ENCODE peak calls at places on chromosomes 1 and 21, in four cellular contexts. One of them, this sample, is unnamed.

GRCh38 chr1:107622540-107622939 is 342.4 kb downstream of the VAV3 start:
- DNase-seq in A549: no peak
- DNase-seq in IMR-90: no peak
- DNase-seq in K562: no peak
- DNase-seq in this sample: no peak

GRCh38 chr1:27528701-27529637 is 39.0 kb upstream of the WASF2 start:
- DNase-seq in A549: no peak
- DNase-seq in IMR-90: peak
- DNase-seq in K562: peak
- DNase-seq in this sample: no peak

GRCh38 chr1:169546087-169546995 is 39.9 kb downstream of the F5 start:
- DNase-seq in A549: peak
- DNase-seq in K562: peak
- DNase-seq in IMR-90: peak
- DNase-seq in this sample: peak

GRCh38 chr21:31670065-31670464 is 10.6 kb downstream of the SOD1 start:
- DNase-seq in K562: no peak
- DNase-seq in A549: no peak
- DNase-seq in IMR-90: no peak
- DNase-seq in this sample: no peak

GRCh38 chr1:2300851-2301606 is 72.9 kb downstream of the SKI start:
- DNase-seq in A549: no peak
- DNase-seq in K562: no peak
- DNase-seq in IMR-90: peak
- DNase-seq in this sample: peak

GRCh38 chr21:28099296-28099695 is 893.4 kb downstream of the LTN1 start:
- DNase-seq in A549: no peak
- DNase-seq in K562: no peak
- DNase-seq in IMR-90: peak
- DNase-seq in this sample: no peak

GRCh38 chr1:193109619-193110018 is 4.4 kb upstream of the GLRX2 start:
- DNase-seq in K562: no peak
- DNase-seq in IMR-90: no peak
- DNase-seq in A549: no peak
- DNase-seq in this sample: no peak

GRCh38 chr1:48999321-48999720 is 222.6 kb upstream of the BEND5 start:
- DNase-seq in A549: no peak
- DNase-seq in K562: no peak
- DNase-seq in IMR-90: no peak
- DNase-seq in this sample: no peak

GRCh38 chr1:156445789-156446263 is 54.7 kb downstream of the MEF2D start:
- DNase-seq in IMR-90: peak
- DNase-seq in A549: peak
- DNase-seq in K562: peak
- DNase-seq in this sample: no peak

GRCh38 chr21:35203093-35204021 is 154.3 kb upstream of the RUNX1 start:
- DNase-seq in K562: peak
- DNase-seq in IMR-90: peak
- DNase-seq in A549: no peak
- DNase-seq in this sample: no peak

GRCh38 chr21:35204125-35204524 is 155.0 kb upstream of the RUNX1 start:
- DNase-seq in IMR-90: peak
- DNase-seq in K562: peak
- DNase-seq in A549: no peak
- DNase-seq in this sample: no peak

GRCh38 chr21:35201799-35202198 is 152.7 kb upstream of the RUNX1 start:
- DNase-seq in K562: no peak
- DNase-seq in A549: no peak
- DNase-seq in IMR-90: no peak
- DNase-seq in this sample: no peak

GRCh38 chr21:35201288-35201687 is 152.2 kb upstream of the RUNX1 start:
- DNase-seq in K562: no peak
- DNase-seq in A549: no peak
- DNase-seq in IMR-90: no peak
- DNase-seq in this sample: no peak

DNA sequence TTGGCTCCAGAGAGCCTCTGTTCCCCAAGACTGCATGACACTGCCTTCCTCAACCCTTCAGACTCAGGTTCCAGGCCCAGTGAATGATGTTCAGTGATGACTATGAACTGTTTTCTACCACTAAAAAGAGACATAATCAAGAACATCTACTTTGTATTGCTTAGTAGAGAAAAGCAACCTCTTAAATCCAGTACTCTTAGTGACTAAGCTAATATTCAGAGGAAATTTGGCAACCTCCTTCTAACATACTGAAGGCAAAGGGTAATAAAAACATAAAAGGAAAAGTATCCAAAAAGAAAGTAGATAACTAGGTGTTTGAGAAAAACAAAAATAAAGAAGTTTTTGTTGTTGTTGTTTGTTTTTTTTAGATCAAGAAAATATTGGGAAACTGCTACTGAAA is 153.3 kb upstream of the RUNX1 start:
- DNase-seq in A549: no peak
- DNase-seq in K562: no peak
- DNase-seq in IMR-90: peak
- DNase-seq in this sample: no peak
- TF ChIP-seq ELK1 in A549: no peak
- TF ChIP-seq ELK1 in K562: no peak
- TF ChIP-seq ELK1 in IMR-90: no peak
- TF ChIP-seq ELK1 in this sample: no peak

DNA sequence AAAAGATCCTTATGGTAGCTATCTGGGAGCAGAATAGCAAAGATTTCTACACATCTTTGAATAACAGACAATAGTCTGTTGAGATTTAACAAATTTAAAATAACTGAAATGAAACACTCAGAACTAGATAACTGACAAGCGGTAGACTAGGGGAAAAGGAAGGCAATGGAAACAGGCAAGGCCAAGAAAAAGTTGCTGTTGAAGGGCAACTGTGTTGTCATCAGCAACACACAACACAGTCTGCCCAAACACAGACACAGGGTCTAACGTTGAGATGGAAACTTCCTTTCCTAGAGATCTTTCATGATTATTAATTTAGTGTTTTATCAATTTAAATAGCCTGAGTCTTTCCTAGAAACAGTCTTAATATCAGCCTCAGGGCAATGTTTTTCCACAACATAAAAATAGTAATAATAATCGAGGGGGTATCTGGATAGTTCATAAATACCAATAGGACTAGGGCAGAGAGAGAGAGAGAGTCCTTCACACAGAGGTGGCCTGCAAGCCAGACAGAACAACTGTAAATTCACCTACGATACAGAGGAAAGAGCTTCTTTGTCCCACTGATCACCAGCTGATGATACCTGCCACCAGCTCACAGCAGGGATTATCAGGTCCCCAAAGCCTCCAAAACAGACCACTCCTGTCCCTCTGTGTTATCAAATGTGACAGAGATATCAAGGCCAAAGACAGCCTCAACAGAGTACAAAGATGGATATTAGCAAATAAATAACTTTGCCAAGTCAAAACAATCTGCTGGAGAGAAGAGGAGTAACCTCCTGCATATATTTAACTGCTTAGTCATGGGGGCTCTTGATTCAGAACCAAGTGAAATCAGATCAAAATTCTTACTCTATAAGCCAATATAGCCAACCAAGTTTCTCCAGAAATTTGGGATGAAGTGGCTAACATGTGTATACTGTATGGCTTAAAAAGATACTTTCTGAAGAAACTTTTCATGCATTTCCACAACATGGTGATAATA is 245.3 kb downstream of the SLC45A1 start:
- DNase-seq in K562: peak
- DNase-seq in A549: no peak
- DNase-seq in IMR-90: peak
- DNase-seq in this sample: no peak
- TF ChIP-seq BHLHE40 in K562: no peak
- TF ChIP-seq BHLHE40 in A549: no peak
- TF ChIP-seq BHLHE40 in IMR-90: no peak
- TF ChIP-seq BHLHE40 in this sample: no peak

DNA sequence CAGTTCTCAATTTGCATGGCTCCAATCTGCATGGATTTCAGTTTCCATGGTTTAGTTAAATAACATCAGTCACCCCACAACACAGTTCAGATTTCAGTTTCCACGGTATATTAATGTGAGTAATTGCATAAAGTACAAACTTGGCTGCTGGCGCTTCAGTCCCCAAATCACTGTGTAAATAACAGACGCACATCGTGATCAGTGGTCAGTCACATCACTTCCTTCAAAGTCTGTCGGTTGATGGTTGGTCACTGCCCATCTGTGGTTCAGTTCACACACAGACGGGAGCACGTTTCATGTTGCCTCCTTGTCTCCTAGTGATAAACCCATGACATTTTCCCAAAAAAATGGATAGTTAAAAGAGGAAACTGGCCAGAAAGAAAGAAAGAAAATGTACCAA is 66.4 kb upstream of the LPGAT1 start:
- DNase-seq in IMR-90: peak
- DNase-seq in K562: no peak
- DNase-seq in A549: peak
- DNase-seq in this sample: no peak
- TF ChIP-seq ELK1 in IMR-90: no peak
- TF ChIP-seq ELK1 in K562: no peak
- TF ChIP-seq ELK1 in A549: no peak
- TF ChIP-seq ELK1 in this sample: no peak

DNA sequence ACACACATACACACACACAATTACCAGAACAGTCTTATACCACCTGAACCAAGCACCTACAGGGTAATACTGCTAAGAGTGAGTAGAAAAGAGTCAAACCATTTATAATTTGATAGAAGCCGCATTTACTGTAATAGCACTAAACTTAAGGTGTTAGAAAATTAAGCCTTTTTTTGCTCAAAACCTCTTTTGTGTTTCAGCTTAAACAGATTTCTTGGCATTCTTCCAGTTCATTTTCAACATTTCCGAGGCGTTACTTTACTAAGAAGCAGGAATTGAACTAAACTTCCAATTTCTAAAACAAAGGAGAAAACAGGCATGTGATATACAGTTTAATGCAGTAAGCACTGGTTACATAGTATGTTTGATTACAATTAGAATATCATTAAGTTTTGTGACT is 387.2 kb downstream of the NCAM2 start:
- DNase-seq in K562: no peak
- DNase-seq in A549: no peak
- DNase-seq in IMR-90: no peak
- DNase-seq in this sample: no peak
- TF ChIP-seq BHLHE40 in K562: no peak
- TF ChIP-seq BHLHE40 in A549: no peak
- TF ChIP-seq BHLHE40 in IMR-90: no peak
- TF ChIP-seq BHLHE40 in this sample: no peak

GRCh38 chr1:174134000-174134659 is 25.2 kb upstream of the RABGAP1L start:
- DNase-seq in IMR-90: no peak
- DNase-seq in K562: no peak
- DNase-seq in A549: no peak
- DNase-seq in this sample: no peak
- TF ChIP-seq ELK1 in IMR-90: no peak
- TF ChIP-seq ELK1 in K562: no peak
- TF ChIP-seq ELK1 in A549: no peak
- TF ChIP-seq ELK1 in this sample: no peak

DNA sequence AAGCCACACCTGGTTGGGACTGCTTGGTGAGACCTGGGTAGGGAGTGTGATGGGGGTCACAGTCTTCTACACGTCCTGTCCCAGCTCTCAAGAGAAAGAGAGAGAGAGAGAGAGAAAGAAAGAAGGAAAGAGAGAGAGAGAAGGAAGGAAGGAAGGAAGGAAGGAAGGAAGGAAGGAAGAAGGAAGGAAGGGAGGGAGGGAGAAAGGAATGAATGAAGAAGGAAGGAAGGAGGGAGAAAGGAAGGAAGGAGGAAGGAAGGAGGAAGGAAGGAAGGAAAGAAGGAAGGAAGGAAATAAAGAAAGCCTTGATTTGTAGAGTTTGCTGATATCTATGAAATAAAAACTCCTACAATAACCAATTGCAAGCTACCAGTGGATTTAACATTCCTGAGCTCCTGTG is 28.5 kb upstream of the SOX13 start:
- DNase-seq in A549: no peak
- DNase-seq in IMR-90: no peak
- DNase-seq in K562: no peak
- DNase-seq in this sample: no peak
- TF ChIP-seq BHLHE40 in A549: no peak
- TF ChIP-seq BHLHE40 in IMR-90: no peak
- TF ChIP-seq BHLHE40 in K562: no peak
- TF ChIP-seq BHLHE40 in this sample: no peak

DNA sequence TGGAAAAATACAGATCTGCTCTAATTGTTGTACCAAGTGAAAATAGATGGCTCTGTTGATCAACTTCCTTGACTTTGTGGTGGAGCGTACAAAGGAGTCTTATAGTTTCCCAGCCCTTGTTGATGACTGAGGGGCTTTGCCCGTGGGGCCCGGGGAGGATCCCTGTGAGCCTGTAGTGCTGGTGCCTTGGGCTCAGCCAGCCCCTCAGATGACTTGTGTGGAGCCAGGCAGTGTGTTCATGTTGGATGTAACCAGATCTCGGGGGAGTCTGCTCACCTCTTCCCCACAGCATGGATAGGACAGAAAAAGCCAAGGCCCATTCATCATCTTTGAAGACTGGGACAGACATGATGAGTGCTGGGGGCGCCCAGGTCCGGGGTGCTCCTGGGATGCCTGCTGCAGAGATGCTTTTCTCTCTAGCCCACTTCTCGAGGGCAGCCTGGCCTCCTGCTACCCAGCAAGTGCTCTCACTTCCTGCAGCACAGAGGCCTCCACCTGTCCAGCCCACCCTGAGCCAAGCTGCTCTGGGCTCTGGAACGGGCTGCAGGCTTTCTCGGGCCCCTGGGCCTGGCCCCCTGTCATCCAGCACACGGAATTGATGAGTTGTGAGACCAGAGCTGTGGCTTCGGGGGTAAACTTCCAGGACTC is 469.6 kb upstream of the VAMP3 start:
- DNase-seq in A549: peak
- DNase-seq in IMR-90: peak
- DNase-seq in K562: no peak
- DNase-seq in this sample: no peak
- TF ChIP-seq ELK1 in A549: no peak
- TF ChIP-seq ELK1 in IMR-90: no peak
- TF ChIP-seq ELK1 in K562: no peak
- TF ChIP-seq ELK1 in this sample: no peak

DNA sequence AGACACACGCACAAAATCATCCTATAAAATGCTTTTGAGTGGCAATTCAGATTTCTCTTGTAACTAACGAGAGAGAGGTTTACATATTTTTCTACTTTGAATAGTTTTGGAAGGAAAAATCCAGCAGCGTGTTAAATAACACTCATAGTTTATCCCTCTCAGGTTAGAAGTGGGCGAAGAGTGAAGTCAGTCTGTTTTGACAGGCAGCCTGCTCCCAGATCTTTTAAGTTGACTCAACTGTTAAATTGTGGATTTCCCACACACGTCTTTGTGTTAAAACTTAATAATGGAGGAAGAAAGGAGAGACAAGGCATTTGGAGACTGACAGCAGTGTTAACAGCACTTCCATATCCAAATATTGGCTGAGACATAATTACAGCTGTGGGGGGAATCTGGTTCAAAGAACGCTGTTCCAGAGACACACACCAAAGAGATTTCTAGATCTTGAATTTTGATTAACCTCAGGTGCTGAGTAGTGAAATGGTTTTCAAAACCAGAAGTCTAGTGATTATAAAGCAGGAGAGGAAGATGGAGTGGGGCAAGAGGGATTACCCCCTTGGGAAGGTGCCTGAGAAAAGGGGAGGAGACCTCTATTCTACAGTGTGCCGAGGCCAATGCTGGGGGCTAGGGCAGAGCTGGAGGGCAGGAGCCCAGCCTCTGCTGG is 2.7 kb downstream of the MAPKAPK2 start:
- DNase-seq in IMR-90: no peak
- DNase-seq in K562: no peak
- DNase-seq in A549: no peak
- DNase-seq in this sample: no peak
- TF ChIP-seq BHLHE40 in IMR-90: no peak
- TF ChIP-seq BHLHE40 in K562: no peak
- TF ChIP-seq BHLHE40 in A549: no peak
- TF ChIP-seq BHLHE40 in this sample: no peak

This sample was measured in GM12878.